ENCODE peak calls at places on chromosome 20, in six cellular contexts. One of them, this sample, is unnamed.

GRCh38 chr20:14925286-14925685 is 587.9 kb upstream of the FLRT3 start:
- DNase-seq in NCI-H510A treated with DMSO at 0.1 percent for 48 hours: no peak
- DNase-seq in stimulated activated CD8-positive, alpha-beta memory T cell treated with anti-CD3 and anti-CD28 coated beads, Interleukin-4, amount 100 ng/mL, for 1 hour: no peak
- DNase-seq in GM06990: no peak
- DNase-seq in stimulated activated CD4-positive, alpha-beta T cell treated with anti-CD3 and anti-CD28 coated beads, Interleukin-1b, Interleukin-23, amount 100 ng/mL, for 1 hour: no peak
- DNase-seq in NCI-H2081: no peak
- DNase-seq in this sample: no peak

GRCh38 chr20:46243707-46244628 is 64.3 kb downstream of the CDH22 start:
- DNase-seq in stimulated activated CD4-positive, alpha-beta T cell treated with anti-CD3 and anti-CD28 coated beads, Interleukin-1b, Interleukin-23, amount 100 ng/mL, for 1 hour: no peak
- DNase-seq in NCI-H510A treated with DMSO at 0.1 percent for 48 hours: peak; percentile 37
- DNase-seq in stimulated activated CD8-positive, alpha-beta memory T cell treated with anti-CD3 and anti-CD28 coated beads, Interleukin-4, amount 100 ng/mL, for 1 hour: no peak
- DNase-seq in NCI-H2081: no peak
- DNase-seq in GM06990: no peak
- DNase-seq in this sample: peak; percentile 70

GRCh38 chr20:50249447-50250388 is 59.1 kb downstream of the CEBPB start:
- DNase-seq in NCI-H2081: no peak
- DNase-seq in stimulated activated CD4-positive, alpha-beta T cell treated with anti-CD3 and anti-CD28 coated beads, Interleukin-1b, Interleukin-23, amount 100 ng/mL, for 1 hour: no peak
- DNase-seq in GM06990: no peak
- DNase-seq in stimulated activated CD8-positive, alpha-beta memory T cell treated with anti-CD3 and anti-CD28 coated beads, Interleukin-4, amount 100 ng/mL, for 1 hour: no peak
- DNase-seq in NCI-H510A treated with DMSO at 0.1 percent for 48 hours: no peak
- DNase-seq in this sample: no peak

GRCh38 chr20:38113401-38114325 is 51.4 kb downstream of the TGM2 start:
- DNase-seq in NCI-H510A treated with DMSO at 0.1 percent for 48 hours: no peak
- DNase-seq in stimulated activated CD4-positive, alpha-beta T cell treated with anti-CD3 and anti-CD28 coated beads, Interleukin-1b, Interleukin-23, amount 100 ng/mL, for 1 hour: no peak
- DNase-seq in stimulated activated CD8-positive, alpha-beta memory T cell treated with anti-CD3 and anti-CD28 coated beads, Interleukin-4, amount 100 ng/mL, for 1 hour: no peak
- DNase-seq in NCI-H2081: peak; percentile 12
- DNase-seq in GM06990: no peak
- DNase-seq in this sample: peak; percentile 88

GRCh38 chr20:1478566-1478965 is 11.9 kb upstream of the NSFL1C start:
- DNase-seq in GM06990: no peak
- DNase-seq in stimulated activated CD4-positive, alpha-beta T cell treated with anti-CD3 and anti-CD28 coated beads, Interleukin-1b, Interleukin-23, amount 100 ng/mL, for 1 hour: no peak
- DNase-seq in stimulated activated CD8-positive, alpha-beta memory T cell treated with anti-CD3 and anti-CD28 coated beads, Interleukin-4, amount 100 ng/mL, for 1 hour: no peak
- DNase-seq in NCI-H510A treated with DMSO at 0.1 percent for 48 hours: no peak
- DNase-seq in NCI-H2081: no peak
- DNase-seq in this sample: no peak

GRCh38 chr20:23156170-23156841 is 70.2 kb upstream of the CD93 start:
- DNase-seq in stimulated activated CD4-positive, alpha-beta T cell treated with anti-CD3 and anti-CD28 coated beads, Interleukin-1b, Interleukin-23, amount 100 ng/mL, for 1 hour: no peak
- DNase-seq in stimulated activated CD8-positive, alpha-beta memory T cell treated with anti-CD3 and anti-CD28 coated beads, Interleukin-4, amount 100 ng/mL, for 1 hour: no peak
- DNase-seq in GM06990: no peak
- DNase-seq in NCI-H2081: no peak
- DNase-seq in NCI-H510A treated with DMSO at 0.1 percent for 48 hours: no peak
- DNase-seq in this sample: peak; percentile 60

GRCh38 chr20:4956200-4956810 is 45.0 kb downstream of the SLC23A2 start:
- DNase-seq in GM06990: no peak
- DNase-seq in NCI-H510A treated with DMSO at 0.1 percent for 48 hours: peak; percentile 88
- DNase-seq in stimulated activated CD4-positive, alpha-beta T cell treated with anti-CD3 and anti-CD28 coated beads, Interleukin-1b, Interleukin-23, amount 100 ng/mL, for 1 hour: no peak
- DNase-seq in stimulated activated CD8-positive, alpha-beta memory T cell treated with anti-CD3 and anti-CD28 coated beads, Interleukin-4, amount 100 ng/mL, for 1 hour: no peak
- DNase-seq in NCI-H2081: peak; percentile 48
- DNase-seq in this sample: no peak

GRCh38 chr20:6530916-6531315 is 236.6 kb upstream of the BMP2 start:
- DNase-seq in stimulated activated CD4-positive, alpha-beta T cell treated with anti-CD3 and anti-CD28 coated beads, Interleukin-1b, Interleukin-23, amount 100 ng/mL, for 1 hour: no peak
- DNase-seq in GM06990: no peak
- DNase-seq in NCI-H2081: no peak
- DNase-seq in stimulated activated CD8-positive, alpha-beta memory T cell treated with anti-CD3 and anti-CD28 coated beads, Interleukin-4, amount 100 ng/mL, for 1 hour: no peak
- DNase-seq in NCI-H510A treated with DMSO at 0.1 percent for 48 hours: no peak
- DNase-seq in this sample: no peak

GRCh38 chr20:8216375-8217200 is 84.5 kb downstream of the PLCB1 start:
- DNase-seq in stimulated activated CD4-positive, alpha-beta T cell treated with anti-CD3 and anti-CD28 coated beads, Interleukin-1b, Interleukin-23, amount 100 ng/mL, for 1 hour: no peak
- DNase-seq in NCI-H510A treated with DMSO at 0.1 percent for 48 hours: no peak
- DNase-seq in NCI-H2081: no peak
- DNase-seq in GM06990: no peak
- DNase-seq in stimulated activated CD8-positive, alpha-beta memory T cell treated with anti-CD3 and anti-CD28 coated beads, Interleukin-4, amount 100 ng/mL, for 1 hour: no peak
- DNase-seq in this sample: no peak

GRCh38 chr20:8981482-8981881 is 87.4 kb upstream of the PLCB4 start:
- DNase-seq in NCI-H2081: no peak
- DNase-seq in stimulated activated CD8-positive, alpha-beta memory T cell treated with anti-CD3 and anti-CD28 coated beads, Interleukin-4, amount 100 ng/mL, for 1 hour: no peak
- DNase-seq in stimulated activated CD4-positive, alpha-beta T cell treated with anti-CD3 and anti-CD28 coated beads, Interleukin-1b, Interleukin-23, amount 100 ng/mL, for 1 hour: no peak
- DNase-seq in NCI-H510A treated with DMSO at 0.1 percent for 48 hours: no peak
- DNase-seq in GM06990: no peak
- DNase-seq in this sample: no peak

GRCh38 chr20:3749087-3749688 is 16.7 kb downstream of the HSPA12B start:
- DNase-seq in stimulated activated CD4-positive, alpha-beta T cell treated with anti-CD3 and anti-CD28 coated beads, Interleukin-1b, Interleukin-23, amount 100 ng/mL, for 1 hour: no peak
- DNase-seq in NCI-H510A treated with DMSO at 0.1 percent for 48 hours: no peak
- DNase-seq in GM06990: no peak
- DNase-seq in NCI-H2081: no peak
- DNase-seq in stimulated activated CD8-positive, alpha-beta memory T cell treated with anti-CD3 and anti-CD28 coated beads, Interleukin-4, amount 100 ng/mL, for 1 hour: no peak
- DNase-seq in this sample: no peak

GRCh38 chr20:36435799-36436541 is 105.3 kb upstream of the MYL9 start:
- DNase-seq in NCI-H2081: peak; percentile 88
- DNase-seq in NCI-H510A treated with DMSO at 0.1 percent for 48 hours: no peak
- DNase-seq in stimulated activated CD8-positive, alpha-beta memory T cell treated with anti-CD3 and anti-CD28 coated beads, Interleukin-4, amount 100 ng/mL, for 1 hour: peak; percentile 72
- DNase-seq in stimulated activated CD4-positive, alpha-beta T cell treated with anti-CD3 and anti-CD28 coated beads, Interleukin-1b, Interleukin-23, amount 100 ng/mL, for 1 hour: peak; percentile 65
- DNase-seq in GM06990: peak; percentile 73
- DNase-seq in this sample: peak; percentile 93

GRCh38 chr20:19205999-19206398 is 6.4 kb upstream of the SLC24A3 start:
- DNase-seq in NCI-H2081: peak; percentile 53
- DNase-seq in NCI-H510A treated with DMSO at 0.1 percent for 48 hours: peak; percentile 79
- DNase-seq in GM06990: peak; percentile 40
- DNase-seq in stimulated activated CD8-positive, alpha-beta memory T cell treated with anti-CD3 and anti-CD28 coated beads, Interleukin-4, amount 100 ng/mL, for 1 hour: peak; percentile 33
- DNase-seq in stimulated activated CD4-positive, alpha-beta T cell treated with anti-CD3 and anti-CD28 coated beads, Interleukin-1b, Interleukin-23, amount 100 ng/mL, for 1 hour: no peak
- DNase-seq in this sample: peak; percentile 85

GRCh38 chr20:50652702-50653294 is 38.5 kb downstream of the RIPOR3 start:
- DNase-seq in GM06990: no peak
- DNase-seq in NCI-H510A treated with DMSO at 0.1 percent for 48 hours: no peak
- DNase-seq in stimulated activated CD8-positive, alpha-beta memory T cell treated with anti-CD3 and anti-CD28 coated beads, Interleukin-4, amount 100 ng/mL, for 1 hour: no peak
- DNase-seq in stimulated activated CD4-positive, alpha-beta T cell treated with anti-CD3 and anti-CD28 coated beads, Interleukin-1b, Interleukin-23, amount 100 ng/mL, for 1 hour: no peak
- DNase-seq in NCI-H2081: peak; percentile 23
- DNase-seq in this sample: no peak

GRCh38 chr20:50588034-50588736 is 78.0 kb downstream of the PTPN1 start:
- DNase-seq in GM06990: no peak
- DNase-seq in NCI-H2081: peak; percentile 29
- DNase-seq in stimulated activated CD4-positive, alpha-beta T cell treated with anti-CD3 and anti-CD28 coated beads, Interleukin-1b, Interleukin-23, amount 100 ng/mL, for 1 hour: peak; percentile 42
- DNase-seq in stimulated activated CD8-positive, alpha-beta memory T cell treated with anti-CD3 and anti-CD28 coated beads, Interleukin-4, amount 100 ng/mL, for 1 hour: peak; percentile 45
- DNase-seq in NCI-H510A treated with DMSO at 0.1 percent for 48 hours: peak; percentile 77
- DNase-seq in this sample: peak; percentile 85

GRCh38 chr20:43751167-43752050 is 24.6 kb upstream of the GTSF1L start:
- DNase-seq in NCI-H510A treated with DMSO at 0.1 percent for 48 hours: no peak
- DNase-seq in GM06990: peak; percentile 86
- DNase-seq in NCI-H2081: no peak
- DNase-seq in stimulated activated CD8-positive, alpha-beta memory T cell treated with anti-CD3 and anti-CD28 coated beads, Interleukin-4, amount 100 ng/mL, for 1 hour: no peak
- DNase-seq in stimulated activated CD4-positive, alpha-beta T cell treated with anti-CD3 and anti-CD28 coated beads, Interleukin-1b, Interleukin-23, amount 100 ng/mL, for 1 hour: no peak
- DNase-seq in this sample: no peak

GRCh38 chr20:47620808-47621805 is 119.4 kb downstream of the NCOA3 start:
- DNase-seq in GM06990: peak; percentile 20
- DNase-seq in NCI-H510A treated with DMSO at 0.1 percent for 48 hours: peak; percentile 71
- DNase-seq in stimulated activated CD8-positive, alpha-beta memory T cell treated with anti-CD3 and anti-CD28 coated beads, Interleukin-4, amount 100 ng/mL, for 1 hour: no peak
- DNase-seq in NCI-H2081: peak; percentile 40
- DNase-seq in stimulated activated CD4-positive, alpha-beta T cell treated with anti-CD3 and anti-CD28 coated beads, Interleukin-1b, Interleukin-23, amount 100 ng/mL, for 1 hour: no peak
- DNase-seq in this sample: no peak

GRCh38 chr20:53865905-53866786 is 204.2 kb downstream of the BCAS1 start:
- DNase-seq in GM06990: no peak
- DNase-seq in stimulated activated CD8-positive, alpha-beta memory T cell treated with anti-CD3 and anti-CD28 coated beads, Interleukin-4, amount 100 ng/mL, for 1 hour: no peak
- DNase-seq in NCI-H510A treated with DMSO at 0.1 percent for 48 hours: peak; percentile 51
- DNase-seq in NCI-H2081: no peak
- DNase-seq in stimulated activated CD4-positive, alpha-beta T cell treated with anti-CD3 and anti-CD28 coated beads, Interleukin-1b, Interleukin-23, amount 100 ng/mL, for 1 hour: no peak
- DNase-seq in this sample: peak; percentile 85

GRCh38 chr20:53660947-53661381 is 67.3 kb upstream of the ZNF217 start:
- DNase-seq in NCI-H2081: no peak
- DNase-seq in NCI-H510A treated with DMSO at 0.1 percent for 48 hours: no peak
- DNase-seq in GM06990: peak; percentile 48
- DNase-seq in stimulated activated CD4-positive, alpha-beta T cell treated with anti-CD3 and anti-CD28 coated beads, Interleukin-1b, Interleukin-23, amount 100 ng/mL, for 1 hour: no peak
- DNase-seq in stimulated activated CD8-positive, alpha-beta memory T cell treated with anti-CD3 and anti-CD28 coated beads, Interleukin-4, amount 100 ng/mL, for 1 hour: no peak
- DNase-seq in this sample: no peak

GRCh38 chr20:18284805-18285533 is 3.4 kb upstream of the ZNF133 start:
- DNase-seq in NCI-H2081: no peak
- DNase-seq in NCI-H510A treated with DMSO at 0.1 percent for 48 hours: no peak
- DNase-seq in stimulated activated CD8-positive, alpha-beta memory T cell treated with anti-CD3 and anti-CD28 coated beads, Interleukin-4, amount 100 ng/mL, for 1 hour: no peak
- DNase-seq in GM06990: no peak
- DNase-seq in stimulated activated CD4-positive, alpha-beta T cell treated with anti-CD3 and anti-CD28 coated beads, Interleukin-1b, Interleukin-23, amount 100 ng/mL, for 1 hour: no peak
- DNase-seq in this sample: no peak

GRCh38 chr20:14148042-14148441 is 152.7 kb downstream of the MACROD2 start:
- DNase-seq in NCI-H510A treated with DMSO at 0.1 percent for 48 hours: no peak
- DNase-seq in GM06990: no peak
- DNase-seq in stimulated activated CD8-positive, alpha-beta memory T cell treated with anti-CD3 and anti-CD28 coated beads, Interleukin-4, amount 100 ng/mL, for 1 hour: no peak
- DNase-seq in stimulated activated CD4-positive, alpha-beta T cell treated with anti-CD3 and anti-CD28 coated beads, Interleukin-1b, Interleukin-23, amount 100 ng/mL, for 1 hour: no peak
- DNase-seq in NCI-H2081: no peak
- DNase-seq in this sample: no peak

GRCh38 chr20:14921546-14921945 is 584.1 kb upstream of the FLRT3 start:
- DNase-seq in NCI-H2081: peak; percentile 85
- DNase-seq in stimulated activated CD8-positive, alpha-beta memory T cell treated with anti-CD3 and anti-CD28 coated beads, Interleukin-4, amount 100 ng/mL, for 1 hour: no peak
- DNase-seq in GM06990: no peak
- DNase-seq in NCI-H510A treated with DMSO at 0.1 percent for 48 hours: no peak
- DNase-seq in stimulated activated CD4-positive, alpha-beta T cell treated with anti-CD3 and anti-CD28 coated beads, Interleukin-1b, Interleukin-23, amount 100 ng/mL, for 1 hour: no peak
- DNase-seq in this sample: no peak

GRCh38 chr20:35629432-35630145 is 14.0 kb downstream of the SPAG4 start:
- DNase-seq in NCI-H2081: no peak
- DNase-seq in NCI-H510A treated with DMSO at 0.1 percent for 48 hours: no peak
- DNase-seq in stimulated activated CD4-positive, alpha-beta T cell treated with anti-CD3 and anti-CD28 coated beads, Interleukin-1b, Interleukin-23, amount 100 ng/mL, for 1 hour: no peak
- DNase-seq in GM06990: no peak
- DNase-seq in stimulated activated CD8-positive, alpha-beta memory T cell treated with anti-CD3 and anti-CD28 coated beads, Interleukin-4, amount 100 ng/mL, for 1 hour: no peak
- DNase-seq in this sample: peak; percentile 8

This sample was measured in islet precursor cell.